ENCODE peak calls at places on chromosomes 16 and 17, in ten cellular contexts. E is effector memory CD4-positive, alpha-beta T cell; C is IMR-90; W is mucosa of descending colon; P is Peyer's patch; I is CD8-positive, alpha-beta memory T cell; J is uterus; B is heart right ventricle; A is CD4-positive, CD25-positive, alpha-beta regulatory T cell; Y is GM23248. R is an unnamed sample. For H3K9me3, the result is how much of the 10 kb centered on the place peaks cover.

GRCh38 chr17:14038206-14038605 is 31.1 kb upstream of the COX10 start:
- DNase-seq in I (no peak), A (no peak), J (no peak), B (no peak), Y (peak), P (no peak), C (peak), W (no peak), E (no peak), R (no peak)

GRCh38 chr16:56603589-56603988 is 4.8 kb upstream of the MT2A start:
- DNase-seq in I (no peak), P (no peak), W (peak), E (no peak), C (peak), A (no peak), Y (peak), B (peak), J (no peak), R (no peak)

GRCh38 chr17:5120036-5120435 is 4.2 kb downstream of the USP6 start:
- DNase-seq in P (no peak), E (no peak), B (no peak), J (peak), W (no peak), I (no peak), C (no peak), A (no peak), Y (no peak), R (peak)

GRCh38 chr17:40251576-40251975 is 32.5 kb downstream of the WIPF2 start:
- DNase-seq in W (no peak), J (peak), Y (peak), A (no peak), C (peak), B (no peak), I (no peak), E (no peak), P (no peak), R (no peak)

GRCh38 chr17:42760652-42761581 is at the start of gene RAMP2:
- DNase-seq in W (peak), B (peak), P (no peak), E (no peak), J (no peak), Y (peak), I (no peak), C (no peak), A (no peak), R (peak)

GRCh38 chr17:77098884-77099545 is 41.8 kb upstream of the SEC14L1 start:
- DNase-seq in A (peak), E (no peak), P (no peak), J (peak), B (no peak), W (no peak), I (no peak), C (peak), Y (peak), R (no peak)

GRCh38 chr17:44187131-44187899 is 543 bp downstream of the TMUB2 start:
- DNase-seq in B (no peak), J (no peak), I (peak), C (peak), Y (peak), A (peak), W (no peak), P (no peak), E (peak), R (peak)

GRCh38 chr16:56688762-56689161 is 6.5 kb downstream of the MT1X start:
- DNase-seq in I (no peak), B (no peak), C (no peak), P (no peak), W (no peak), A (no peak), E (no peak), Y (peak), J (no peak), R (no peak)

GRCh38 chr16:71289732-71290062 is 495 bp upstream of the CMTR2 start:
- DNase-seq in P (no peak), J (no peak), W (no peak), C (no peak), B (no peak), E (no peak), Y (no peak), I (no peak), A (no peak), R (no peak)

GRCh38 chr17:82003411-82004381 is 19.0 kb downstream of the CENPX start:
- DNase-seq in P (no peak), E (no peak), A (no peak), C (peak), J (peak), I (no peak), Y (peak), B (peak), W (no peak), R (peak)

GRCh38 chr16:87851141-87851587 is 18.1 kb downstream of the SLC7A5 start:
- DNase-seq in Y (no peak), W (no peak), C (no peak), P (no peak), B (no peak), J (no peak), I (no peak), E (no peak), A (no peak), R (no peak)

GRCh38 chr16:15641753-15642556 is 999 bp downstream of the MARF1 start:
- DNase-seq in A (no peak), B (no peak), E (no peak), W (no peak), C (no peak), Y (no peak), J (no peak), P (no peak), I (no peak), R (no peak)

GRCh38 chr17:39208893-39209292 is 8.8 kb downstream of the RPL19 start:
- DNase-seq in E (no peak), B (no peak), W (peak), Y (no peak), I (no peak), A (no peak), J (no peak), P (peak), C (no peak), R (no peak)

GRCh38 chr16:54203384-54203783 is 83.2 kb downstream of the IRX3 start:
- DNase-seq in E (no peak), A (no peak), P (no peak), W (no peak), J (no peak), Y (no peak), I (no peak), C (no peak), B (no peak), R (no peak)

GRCh38 chr16:16149710-16150116 is 73.6 kb downstream of the ABCC6 start:
- DNase-seq in Y (no peak), I (no peak), C (no peak), W (no peak), J (no peak), B (no peak), E (no peak), A (no peak), P (no peak), R (no peak)

GRCh38 chr16:86540894-86541293 is 14.1 kb downstream of the MTHFSD start:
- DNase-seq in P (no peak), J (no peak), B (no peak), Y (no peak), W (no peak), A (no peak), I (no peak), C (no peak), E (no peak), R (no peak)

GRCh38 chr17:75848523-75849303 is 4.5 kb upstream of the UNC13D start:
- DNase-seq in E (peak), J (peak), W (peak), B (peak), P (peak), C (peak), A (peak), Y (peak), I (peak), R (peak)

GRCh38 chr17:1629647-1630310 is 1.1 kb upstream of the SLC43A2 start:
- DNase-seq in Y (peak), I (peak), E (peak), B (peak), P (peak), A (peak), C (peak), J (no peak), W (peak), R (peak)

GRCh38 chr16:21158208-21159110 is at the start of gene LDAF1:
- DNase-seq in A (peak), I (peak), J (peak), Y (peak), E (peak), C (peak), W (peak), B (peak), P (peak), R (peak)

GRCh38 chr17:31373150-31374082 is 18.1 kb upstream of the RAB11FIP4 start:
- DNase-seq in J (no peak), A (no peak), B (no peak), C (peak), W (no peak), Y (peak), P (no peak), E (no peak), I (no peak), R (no peak)

GRCh38 chr17:34472363-34472762 is 107.0 kb upstream of the TMEM132E start:
- DNase-seq in A (no peak), J (no peak), B (no peak), E (no peak), C (no peak), Y (no peak), P (no peak), I (no peak), W (no peak), R (no peak)

GRCh38 chr16:85565796-85566501 is 47.2 kb upstream of the GSE1 start:
- DNase-seq in B (no peak), Y (no peak), I (no peak), J (no peak), E (no peak), A (no peak), P (no peak), W (peak), C (no peak), R (no peak)

GRCh38 chr16:3035289-3035971 is 1.3 kb downstream of the BICDL2 start:
- DNase-seq in P (no peak), Y (no peak), B (no peak), I (no peak), A (no peak), E (no peak), C (no peak), W (no peak), J (no peak), R (peak)

GRCh38 chr16:5325932-5326331 is 228.3 kb upstream of the EEF2KMT start:
- DNase-seq in E (no peak), B (no peak), J (no peak), P (no peak), W (no peak), A (no peak), I (no peak), Y (no peak), C (no peak), R (no peak)

GRCh38 chr17:35879748-35880654 is at the start of gene CCL5:
- DNase-seq in P (peak), B (no peak), Y (no peak), I (peak), C (peak), J (no peak), W (peak), E (peak), A (no peak), R (no peak)

DNA sequence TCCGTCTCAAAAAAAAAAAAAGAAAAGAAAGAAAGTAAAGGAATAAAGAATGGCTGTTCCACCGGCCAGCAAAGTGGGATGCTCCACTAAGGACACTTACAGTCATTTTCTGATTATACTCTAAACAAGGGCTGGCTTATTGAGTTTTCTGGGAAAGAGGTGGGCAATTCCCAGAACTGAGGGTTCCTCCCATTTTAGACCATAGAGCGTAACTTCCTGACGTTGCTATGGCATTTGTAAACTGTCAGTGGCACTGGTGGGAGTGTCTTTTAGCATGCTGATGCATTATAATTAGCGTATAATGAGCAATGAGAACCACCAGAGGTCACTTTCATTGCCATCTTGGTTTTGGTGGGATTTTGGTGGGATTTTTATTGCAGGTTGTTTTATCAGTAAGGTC is 58.0 kb downstream of the PIGL start:
- DNase-seq in A (no peak), J (no peak), I (no peak), W (no peak), C (no peak), P (no peak), B (no peak), E (no peak), Y (no peak), R (no peak)
- H3K9me3 ChIP-seq in A (under half), J (under half), I (under half), W (under half), C (under half), P (under half), B (under half), E (under half), Y (under half), R (under half)

DNA sequence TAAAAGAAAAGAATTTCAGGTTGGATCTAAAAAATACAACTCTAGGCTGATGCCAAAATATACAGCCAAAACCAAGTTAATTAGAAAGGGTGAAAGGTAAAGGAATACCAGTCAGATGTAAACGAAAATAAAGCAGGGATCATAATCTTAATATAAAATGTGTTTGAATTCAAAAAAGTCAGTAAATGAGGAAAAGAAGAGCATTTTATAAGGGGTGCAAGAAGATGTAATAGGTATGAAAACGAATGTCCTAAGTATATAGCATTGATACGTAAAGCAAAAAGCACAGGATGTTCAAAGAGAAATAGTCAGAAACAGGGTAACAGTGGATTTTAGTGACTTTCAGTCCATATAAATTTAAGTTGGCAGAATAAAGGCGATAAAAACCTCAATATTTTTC is 2.5 kb downstream of the OR3A1 start:
- DNase-seq in B (no peak), E (no peak), W (no peak), A (no peak), Y (no peak), I (no peak), C (no peak), P (no peak), J (no peak), R (no peak)
- H3K9me3 ChIP-seq in B (under half), E (under half), W (under half), A (under half), Y (under half), I (under half), C (under half), P (under half), J (under half), R (under half)

GRCh38 chr16:88928405-88929375 is 48.3 kb downstream of the CBFA2T3 start:
- DNase-seq in Y (no peak), W (peak), A (no peak), I (no peak), J (no peak), B (no peak), P (no peak), E (no peak), C (no peak), R (no peak)

GRCh38 chr16:88932929-88933328 is 44.1 kb downstream of the CBFA2T3 start:
- DNase-seq in E (no peak), I (no peak), Y (no peak), A (no peak), B (peak), C (no peak), J (no peak), W (no peak), P (no peak), R (no peak)

GRCh38 chr16:88931373-88931900 is 45.6 kb downstream of the CBFA2T3 start:
- DNase-seq in C (no peak), B (no peak), J (no peak), I (no peak), P (no peak), A (no peak), Y (no peak), W (no peak), E (no peak), R (no peak)

GRCh38 chr16:88931936-88932335 is 45.1 kb downstream of the CBFA2T3 start:
- DNase-seq in B (no peak), A (no peak), P (no peak), C (no peak), E (no peak), Y (no peak), I (no peak), J (no peak), W (no peak), R (no peak)

DNA sequence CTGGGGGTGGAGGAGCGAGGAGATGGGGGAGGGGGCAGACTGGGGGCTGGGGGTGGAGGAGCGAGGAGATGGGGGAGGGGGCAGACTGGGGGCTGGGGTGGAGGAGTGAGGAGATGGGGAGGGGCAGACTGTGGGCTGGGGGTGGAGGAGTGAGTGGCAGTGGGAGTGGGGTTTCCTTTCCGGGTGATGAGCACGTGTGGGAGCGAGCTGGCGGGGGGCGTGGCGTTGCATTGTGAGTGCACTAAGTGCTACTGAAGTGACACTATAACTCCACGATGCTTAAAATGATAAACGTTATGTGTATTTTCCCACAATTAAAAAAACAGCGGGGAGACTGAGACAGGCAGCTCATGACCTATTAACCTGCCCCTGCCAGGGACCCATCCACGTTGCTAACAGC is 46.3 kb downstream of the CBFA2T3 start:
- DNase-seq in C (no peak), W (no peak), J (no peak), E (no peak), A (no peak), Y (no peak), B (no peak), P (no peak), I (no peak), R (no peak)
- H3K9me3 ChIP-seq in C (under half), W (under half), J (under half), E (under half), A (under half), Y (under half), B (under half), P (under half), I (under half), R (under half)

DNA sequence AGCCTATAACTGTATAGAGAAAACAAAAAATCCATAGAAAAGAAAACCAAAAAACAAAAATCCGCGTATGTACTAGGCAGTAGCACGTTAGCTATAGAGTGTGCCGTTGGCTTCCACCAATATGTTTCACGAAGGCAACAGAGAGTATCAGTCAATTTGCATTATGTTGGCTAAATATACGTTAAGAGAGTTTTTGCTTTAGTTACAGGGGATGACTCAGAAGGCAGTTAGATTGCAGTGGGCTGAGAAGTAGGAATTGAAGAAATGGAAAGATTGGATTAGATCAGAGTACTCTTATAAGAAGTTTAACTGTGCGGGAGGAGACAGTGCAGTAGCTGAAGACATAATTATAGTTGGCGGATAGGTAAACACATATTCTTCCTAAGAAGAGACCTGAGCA is 911 bp upstream of the NACA2 start:
- DNase-seq in C (no peak), I (no peak), Y (no peak), P (no peak), B (no peak), A (no peak), W (no peak), E (no peak), J (no peak), R (no peak)
- H3K9me3 ChIP-seq in C (under half), I (under half), Y (under half), P (under half), B (under half), A (under half), W (under half), E (under half), J (under half), R (under half)

DNA sequence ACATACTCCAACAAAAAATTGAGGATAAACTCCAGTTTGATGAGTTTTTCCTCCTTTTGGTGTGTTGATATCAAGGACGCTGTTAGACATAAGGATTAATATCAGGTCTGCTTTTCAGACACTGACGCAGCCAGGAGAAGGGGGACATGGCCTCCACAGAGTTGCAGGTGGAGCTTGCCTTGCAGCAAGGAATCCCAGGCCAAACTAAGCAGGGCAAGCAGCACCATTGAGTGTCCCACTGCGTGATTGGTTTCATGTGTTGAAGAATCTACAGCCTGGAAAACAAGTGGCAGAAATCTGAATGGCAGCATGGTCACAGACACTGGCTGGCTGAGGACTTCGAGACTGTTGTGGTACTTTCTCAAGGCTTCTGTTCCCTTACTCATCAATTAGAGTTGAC is 777.6 kb downstream of the KCNJ18 start:
- DNase-seq in B (no peak), E (no peak), I (no peak), J (no peak), A (no peak), Y (no peak), W (no peak), C (no peak), P (no peak), R (no peak)
- H3K9me3 ChIP-seq in B (under half), E (under half), I (under half), J (under half), A (under half), Y (under half), W (under half), C (under half), P (under half), R (under half)

GRCh38 chr16:10339777-10340752 is 45.8 kb upstream of the ATF7IP2 start:
- DNase-seq in J (no peak), P (no peak), E (no peak), I (no peak), C (no peak), A (no peak), Y (no peak), B (no peak), W (no peak), R (no peak)

GRCh38 chr16:10345629-10346028 is 40.2 kb upstream of the ATF7IP2 start:
- DNase-seq in A (no peak), J (no peak), E (no peak), P (no peak), C (no peak), Y (no peak), I (no peak), W (no peak), B (no peak), R (no peak)

GRCh38 chr16:10338426-10338825 is 47.4 kb upstream of the ATF7IP2 start:
- DNase-seq in P (no peak), B (peak), J (no peak), C (no peak), I (no peak), A (no peak), W (no peak), Y (no peak), E (no peak), R (no peak)

DNA sequence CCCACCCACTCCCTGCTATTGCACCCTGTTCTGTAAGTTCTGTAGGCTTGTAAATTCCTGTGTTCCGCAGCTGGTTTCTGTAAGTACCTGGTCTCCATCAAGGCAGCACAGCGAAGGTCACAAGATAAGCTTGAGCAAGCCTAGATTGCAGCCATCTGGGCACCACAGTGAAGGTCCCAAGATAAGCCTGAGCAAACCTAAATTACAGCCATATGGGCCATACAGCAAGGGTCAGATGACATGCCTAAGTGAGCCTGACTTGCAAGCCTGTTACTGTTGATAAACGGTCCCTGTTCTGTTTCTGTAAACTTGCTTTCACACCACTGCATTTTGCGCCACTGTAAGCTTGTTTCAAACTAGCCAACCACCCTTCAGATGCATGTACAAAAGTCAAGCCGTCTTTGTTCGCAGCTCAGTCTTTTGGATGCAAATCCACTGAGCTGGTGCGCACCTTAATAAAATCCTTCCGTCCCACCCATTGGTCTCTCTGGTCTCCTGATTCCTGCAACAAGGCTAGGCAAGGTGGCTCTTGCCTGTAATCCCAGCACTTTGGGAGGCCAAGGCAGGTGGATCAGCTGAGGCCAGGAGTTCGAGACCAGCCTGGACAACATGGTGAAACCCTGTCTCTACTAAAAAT is 42.6 kb upstream of the ATF7IP2 start:
- DNase-seq in B (no peak), Y (no peak), J (no peak), I (no peak), A (no peak), W (no peak), P (no peak), C (no peak), E (no peak), R (no peak)
- H3K9me3 ChIP-seq in B (under half), Y (under half), J (under half), I (under half), A (under half), W (under half), P (under half), C (under half), E (under half), R (under half)

GRCh38 chr17:10082795-10083194 is 115.6 kb downstream of the GAS7 start:
- DNase-seq in C (no peak), Y (no peak), B (no peak), E (no peak), W (no peak), I (no peak), P (no peak), J (no peak), A (no peak), R (no peak)
- H3K9me3 ChIP-seq in C (under half), Y (under half), B (under half), E (under half), W (under half), I (under half), P (under half), J (under half), A (under half), R (under half)

R was measured in kidney.